ENCODE peak calls at places on chromosomes 7 and 10, in five cellular contexts. One of them, this sample, is unnamed.
A peak's percentile ranks its signal among the peaks of the same experiment; 100 is the strongest.

GRCh38 chr7:5525271-5526189 is 101.9 kb upstream of the TNRC18 start:
- DNase-seq in glomerular endothelial cell: no peak
- DNase-seq in activated CD4-positive, alpha-beta T cell treated with anti-CD3 and anti-CD28 coated beads for 1 hour: no peak
- DNase-seq in progenitor cell of endocrine pancreas: no peak
- DNase-seq in hepatocyte: peak; percentile 55
- DNase-seq in this sample: peak; percentile 9

GRCh38 chr10:62861507-62861906 is 45.3 kb upstream of the EGR2 start:
- DNase-seq in glomerular endothelial cell: no peak
- DNase-seq in progenitor cell of endocrine pancreas: no peak
- DNase-seq in hepatocyte: no peak
- DNase-seq in activated CD4-positive, alpha-beta T cell treated with anti-CD3 and anti-CD28 coated beads for 1 hour: no peak
- DNase-seq in this sample: no peak

GRCh38 chr10:121041499-121041898 is 190.3 kb downstream of the WDR11 start:
- DNase-seq in progenitor cell of endocrine pancreas: no peak
- DNase-seq in glomerular endothelial cell: no peak
- DNase-seq in activated CD4-positive, alpha-beta T cell treated with anti-CD3 and anti-CD28 coated beads for 1 hour: no peak
- DNase-seq in hepatocyte: no peak
- DNase-seq in this sample: no peak

GRCh38 chr7:70338061-70338460 is 739.8 kb downstream of the AUTS2 start:
- DNase-seq in glomerular endothelial cell: no peak
- DNase-seq in activated CD4-positive, alpha-beta T cell treated with anti-CD3 and anti-CD28 coated beads for 1 hour: no peak
- DNase-seq in hepatocyte: no peak
- DNase-seq in progenitor cell of endocrine pancreas: no peak
- DNase-seq in this sample: no peak

GRCh38 chr10:69588358-69588757 is 15.1 kb upstream of the NEUROG3 start:
- DNase-seq in hepatocyte: no peak
- DNase-seq in activated CD4-positive, alpha-beta T cell treated with anti-CD3 and anti-CD28 coated beads for 1 hour: no peak
- DNase-seq in glomerular endothelial cell: no peak
- DNase-seq in progenitor cell of endocrine pancreas: no peak
- DNase-seq in this sample: no peak

GRCh38 chr10:22854935-22855421 is 72.9 kb upstream of the ARMC3 start:
- DNase-seq in hepatocyte: peak; percentile 24
- DNase-seq in glomerular endothelial cell: no peak
- DNase-seq in progenitor cell of endocrine pancreas: no peak
- DNase-seq in activated CD4-positive, alpha-beta T cell treated with anti-CD3 and anti-CD28 coated beads for 1 hour: no peak
- DNase-seq in this sample: no peak

GRCh38 chr10:52447931-52448353 is 133.9 kb downstream of the DKK1 start:
- DNase-seq in activated CD4-positive, alpha-beta T cell treated with anti-CD3 and anti-CD28 coated beads for 1 hour: no peak
- DNase-seq in glomerular endothelial cell: no peak
- DNase-seq in progenitor cell of endocrine pancreas: no peak
- DNase-seq in hepatocyte: no peak
- DNase-seq in this sample: no peak

GRCh38 chr7:75814407-75814947 is 871 bp upstream of the CCL24 start:
- DNase-seq in progenitor cell of endocrine pancreas: no peak
- DNase-seq in hepatocyte: no peak
- DNase-seq in activated CD4-positive, alpha-beta T cell treated with anti-CD3 and anti-CD28 coated beads for 1 hour: no peak
- DNase-seq in glomerular endothelial cell: peak; percentile 14
- DNase-seq in this sample: peak; percentile 13